ENCODE peak calls at places on chromosome 4, in seven cellular contexts. One of them, this sample, is unnamed.

GRCh38 chr4:8506373-8507250 is 66.0 kb downstream of the TRMT44 start:
- DNase-seq in endodermal cell: peak; percentile 88
- DNase-seq in neural progenitor cell: peak; percentile 77
- DNase-seq in tibial artery: peak; percentile 89
- DNase-seq in cardiac muscle cell: peak; percentile 83
- DNase-seq in Caco-2: no peak
- DNase-seq in lower lobe of right lung: no peak
- DNase-seq in this sample: no peak

GRCh38 chr4:879730-880079 is 52.4 kb downstream of the GAK start:
- DNase-seq in endodermal cell: no peak
- DNase-seq in Caco-2: no peak
- DNase-seq in tibial artery: no peak
- DNase-seq in neural progenitor cell: no peak
- DNase-seq in cardiac muscle cell: no peak
- DNase-seq in lower lobe of right lung: no peak
- DNase-seq in this sample: no peak

GRCh38 chr4:101961144-101961543 is 170.6 kb downstream of the BANK1 start:
- DNase-seq in endodermal cell: no peak
- DNase-seq in tibial artery: no peak
- DNase-seq in neural progenitor cell: peak; percentile 14
- DNase-seq in Caco-2: no peak
- DNase-seq in cardiac muscle cell: no peak
- DNase-seq in lower lobe of right lung: peak; percentile 36
- DNase-seq in this sample: no peak

GRCh38 chr4:177159600-177159999 is 150.1 kb upstream of the NEIL3 start:
- DNase-seq in endodermal cell: peak; percentile 53
- DNase-seq in tibial artery: no peak
- DNase-seq in cardiac muscle cell: no peak
- DNase-seq in lower lobe of right lung: no peak
- DNase-seq in Caco-2: peak; percentile 2
- DNase-seq in neural progenitor cell: no peak
- DNase-seq in this sample: no peak

GRCh38 chr4:23290656-23291055 is 597.9 kb downstream of the GBA3 start:
- DNase-seq in neural progenitor cell: no peak
- DNase-seq in tibial artery: no peak
- DNase-seq in Caco-2: no peak
- DNase-seq in lower lobe of right lung: no peak
- DNase-seq in endodermal cell: no peak
- DNase-seq in cardiac muscle cell: peak; percentile 6
- DNase-seq in this sample: no peak

GRCh38 chr4:147831452-147832192 is 99.7 kb downstream of the ARHGAP10 start:
- DNase-seq in neural progenitor cell: no peak
- DNase-seq in cardiac muscle cell: peak; percentile 76
- DNase-seq in lower lobe of right lung: no peak
- DNase-seq in Caco-2: no peak
- DNase-seq in tibial artery: peak; percentile 73
- DNase-seq in endodermal cell: no peak
- DNase-seq in this sample: no peak

GRCh38 chr4:177391953-177392352 is 50.3 kb downstream of the AGA start:
- DNase-seq in endodermal cell: no peak
- DNase-seq in Caco-2: no peak
- DNase-seq in cardiac muscle cell: no peak
- DNase-seq in tibial artery: no peak
- DNase-seq in neural progenitor cell: no peak
- DNase-seq in lower lobe of right lung: no peak
- DNase-seq in this sample: no peak

GRCh38 chr4:76987153-76987562 is 37.6 kb downstream of the SEPTIN11 start:
- DNase-seq in neural progenitor cell: no peak
- DNase-seq in tibial artery: no peak
- DNase-seq in Caco-2: no peak
- DNase-seq in cardiac muscle cell: peak; percentile 97
- DNase-seq in lower lobe of right lung: no peak
- DNase-seq in endodermal cell: peak; percentile 79
- DNase-seq in this sample: no peak

GRCh38 chr4:478373-478772 is 20.6 kb downstream of the ZNF721 start:
- DNase-seq in tibial artery: no peak
- DNase-seq in endodermal cell: no peak
- DNase-seq in neural progenitor cell: no peak
- DNase-seq in lower lobe of right lung: no peak
- DNase-seq in Caco-2: no peak
- DNase-seq in cardiac muscle cell: peak; percentile 18
- DNase-seq in this sample: no peak

GRCh38 chr4:140296871-140297570 is 76.4 kb upstream of the SCOC start:
- DNase-seq in lower lobe of right lung: no peak
- DNase-seq in cardiac muscle cell: no peak
- DNase-seq in tibial artery: no peak
- DNase-seq in endodermal cell: peak; percentile 63
- DNase-seq in Caco-2: peak; percentile 26
- DNase-seq in neural progenitor cell: peak; percentile 27
- DNase-seq in this sample: no peak

GRCh38 chr4:59091376-59092142 is 1981.4 kb upstream of the IGFBP7 start:
- DNase-seq in tibial artery: peak; percentile 51
- DNase-seq in neural progenitor cell: no peak
- DNase-seq in Caco-2: no peak
- DNase-seq in lower lobe of right lung: no peak
- DNase-seq in endodermal cell: peak; percentile 57
- DNase-seq in cardiac muscle cell: no peak
- DNase-seq in this sample: peak; percentile 45

GRCh38 chr4:10007772-10008171 is 13.5 kb downstream of the SLC2A9 start:
- DNase-seq in endodermal cell: no peak
- DNase-seq in lower lobe of right lung: no peak
- DNase-seq in cardiac muscle cell: no peak
- DNase-seq in Caco-2: no peak
- DNase-seq in tibial artery: no peak
- DNase-seq in neural progenitor cell: no peak
- DNase-seq in this sample: no peak
- H3K4me3 ChIP-seq in endodermal cell: no peak overlapping the region
- H3K4me3 ChIP-seq in lower lobe of right lung: no peak overlapping the region
- H3K4me3 ChIP-seq in cardiac muscle cell: no peak overlapping the region
- H3K4me3 ChIP-seq in Caco-2: no peak overlapping the region
- H3K4me3 ChIP-seq in tibial artery: no peak overlapping the region
- H3K4me3 ChIP-seq in neural progenitor cell: no peak overlapping the region
- H3K4me3 ChIP-seq in this sample: peak overlapping the region; percentile 15

GRCh38 chr4:88015659-88016295 is 8.3 kb downstream of the PKD2 start:
- DNase-seq in tibial artery: no peak
- DNase-seq in neural progenitor cell: no peak
- DNase-seq in cardiac muscle cell: no peak
- DNase-seq in endodermal cell: no peak
- DNase-seq in lower lobe of right lung: no peak
- DNase-seq in Caco-2: no peak
- DNase-seq in this sample: no peak
- H3K4me1 ChIP-seq in tibial artery: no peaks in the 10 kb centered on the region
- H3K4me1 ChIP-seq in neural progenitor cell: peaks cover 12% of the 10 kb centered on the region
- H3K4me1 ChIP-seq in cardiac muscle cell: no peaks in the 10 kb centered on the region
- H3K4me1 ChIP-seq in endodermal cell: no peaks in the 10 kb centered on the region
- H3K4me1 ChIP-seq in lower lobe of right lung: peaks cover 32% of the 10 kb centered on the region
- H3K4me1 ChIP-seq in Caco-2: no peaks in the 10 kb centered on the region
- H3K4me1 ChIP-seq in this sample: peaks cover 22% of the 10 kb centered on the region

GRCh38 chr4:47913858-47914218 is 545 bp downstream of the NFXL1 start:
- DNase-seq in lower lobe of right lung: peak; percentile 63
- DNase-seq in cardiac muscle cell: peak; percentile 8
- DNase-seq in neural progenitor cell: peak; percentile 63
- DNase-seq in endodermal cell: peak; percentile 84
- DNase-seq in tibial artery: peak; percentile 71
- DNase-seq in Caco-2: peak; percentile 58
- DNase-seq in this sample: peak; percentile 77
- TF ChIP-seq CTCF in lower lobe of right lung: no peak
- TF ChIP-seq CTCF in cardiac muscle cell: no peak
- TF ChIP-seq CTCF in neural progenitor cell: peak; percentile 26
- TF ChIP-seq CTCF in endodermal cell: peak; percentile 40
- TF ChIP-seq CTCF in tibial artery: no peak
- TF ChIP-seq CTCF in Caco-2: no peak
- TF ChIP-seq CTCF in this sample: no peak

GRCh38 chr4:119025440-119025839 is 110.2 kb upstream of the MYOZ2 start:
- DNase-seq in cardiac muscle cell: peak; percentile 60
- DNase-seq in endodermal cell: no peak
- DNase-seq in neural progenitor cell: no peak
- DNase-seq in lower lobe of right lung: peak; percentile 73
- DNase-seq in Caco-2: no peak
- DNase-seq in tibial artery: no peak
- DNase-seq in this sample: peak; percentile 63

GRCh38 chr4:119024102-119024501 is 111.5 kb upstream of the MYOZ2 start:
- DNase-seq in endodermal cell: no peak
- DNase-seq in neural progenitor cell: no peak
- DNase-seq in cardiac muscle cell: no peak
- DNase-seq in lower lobe of right lung: no peak
- DNase-seq in tibial artery: no peak
- DNase-seq in Caco-2: no peak
- DNase-seq in this sample: no peak

GRCh38 chr4:119017634-119018033 is 118.0 kb upstream of the MYOZ2 start:
- DNase-seq in Caco-2: no peak
- DNase-seq in endodermal cell: no peak
- DNase-seq in tibial artery: no peak
- DNase-seq in neural progenitor cell: no peak
- DNase-seq in cardiac muscle cell: no peak
- DNase-seq in lower lobe of right lung: no peak
- DNase-seq in this sample: no peak

GRCh38 chr4:119016636-119017035 is 119.0 kb upstream of the MYOZ2 start:
- DNase-seq in tibial artery: no peak
- DNase-seq in cardiac muscle cell: peak; percentile 34
- DNase-seq in neural progenitor cell: no peak
- DNase-seq in lower lobe of right lung: no peak
- DNase-seq in endodermal cell: no peak
- DNase-seq in Caco-2: no peak
- DNase-seq in this sample: no peak

DNA sequence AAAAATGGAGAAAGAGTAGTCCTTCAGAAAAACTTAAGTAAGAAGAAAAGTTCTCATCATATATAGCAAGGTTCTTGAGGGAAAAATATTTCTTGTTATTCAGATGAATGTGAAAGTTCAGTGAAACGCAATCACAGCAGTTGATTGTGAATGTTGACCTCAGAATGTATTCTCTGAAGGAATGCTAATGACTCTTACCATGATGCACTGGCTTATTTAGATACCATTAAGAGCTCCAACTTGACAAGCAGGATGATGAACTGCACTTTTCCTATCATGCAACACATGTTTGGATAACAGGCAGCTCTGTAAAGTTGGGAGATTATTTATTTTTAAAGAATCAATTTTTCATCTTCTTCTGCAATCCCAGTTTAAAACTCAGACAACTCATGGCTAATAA is 115.5 kb upstream of the MYOZ2 start:
- DNase-seq in tibial artery: no peak
- DNase-seq in endodermal cell: no peak
- DNase-seq in neural progenitor cell: no peak
- DNase-seq in cardiac muscle cell: no peak
- DNase-seq in lower lobe of right lung: no peak
- DNase-seq in Caco-2: no peak
- DNase-seq in this sample: no peak
- H3K4me3 ChIP-seq in tibial artery: no peak overlapping the region
- H3K4me3 ChIP-seq in endodermal cell: no peak overlapping the region
- H3K4me3 ChIP-seq in neural progenitor cell: no peak overlapping the region
- H3K4me3 ChIP-seq in cardiac muscle cell: no peak overlapping the region
- H3K4me3 ChIP-seq in lower lobe of right lung: no peak overlapping the region
- H3K4me3 ChIP-seq in Caco-2: no peak overlapping the region
- H3K4me3 ChIP-seq in this sample: no peak overlapping the region

GRCh38 chr4:184453402-184454160 is 20.8 kb downstream of the IRF2 start:
- DNase-seq in cardiac muscle cell: peak; percentile 82
- DNase-seq in tibial artery: no peak
- DNase-seq in endodermal cell: peak; percentile 60
- DNase-seq in lower lobe of right lung: no peak
- DNase-seq in Caco-2: no peak
- DNase-seq in neural progenitor cell: peak; percentile 29
- DNase-seq in this sample: no peak
- H3K4me1 ChIP-seq in cardiac muscle cell: peaks cover 7% of the 10 kb centered on the region
- H3K4me1 ChIP-seq in tibial artery: no peaks in the 10 kb centered on the region
- H3K4me1 ChIP-seq in endodermal cell: peaks cover 11% of the 10 kb centered on the region
- H3K4me1 ChIP-seq in lower lobe of right lung: peaks cover 73% of the 10 kb centered on the region
- H3K4me1 ChIP-seq in Caco-2: no peaks in the 10 kb centered on the region
- H3K4me1 ChIP-seq in neural progenitor cell: peaks cover 23% of the 10 kb centered on the region
- H3K4me1 ChIP-seq in this sample: peaks cover 56% of the 10 kb centered on the region

DNA sequence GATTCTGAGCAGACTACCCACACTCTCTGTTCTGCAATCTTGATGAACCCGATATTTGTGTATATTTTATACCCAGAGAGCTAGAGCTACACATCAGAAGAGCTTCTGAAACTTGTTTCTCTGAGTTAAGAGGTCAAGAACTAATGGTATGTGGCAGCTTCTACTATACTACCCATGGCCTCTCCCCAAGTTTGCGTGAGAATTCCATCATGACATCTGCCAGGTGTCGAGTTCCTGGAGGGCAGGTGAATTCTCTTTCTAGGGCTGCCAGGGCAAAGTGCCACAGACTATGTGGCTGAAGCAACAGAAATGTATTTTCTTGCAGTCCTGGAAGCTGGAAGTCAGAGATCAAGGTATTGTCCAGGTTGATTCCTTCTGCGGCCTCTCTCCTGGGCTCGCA is 4.4 kb downstream of the SORCS2 start:
- DNase-seq in lower lobe of right lung: peak; percentile 34
- DNase-seq in neural progenitor cell: no peak
- DNase-seq in cardiac muscle cell: no peak
- DNase-seq in Caco-2: no peak
- DNase-seq in endodermal cell: peak; percentile 53
- DNase-seq in tibial artery: peak; percentile 10
- DNase-seq in this sample: peak; percentile 16
- TF ChIP-seq CTCF in lower lobe of right lung: no peak
- TF ChIP-seq CTCF in neural progenitor cell: no peak
- TF ChIP-seq CTCF in cardiac muscle cell: no peak
- TF ChIP-seq CTCF in Caco-2: no peak
- TF ChIP-seq CTCF in endodermal cell: no peak
- TF ChIP-seq CTCF in tibial artery: no peak
- TF ChIP-seq CTCF in this sample: no peak

GRCh38 chr4:154589296-154590197 is 995 bp downstream of the FGA start:
- DNase-seq in cardiac muscle cell: no peak
- DNase-seq in lower lobe of right lung: no peak
- DNase-seq in tibial artery: no peak
- DNase-seq in neural progenitor cell: no peak
- DNase-seq in endodermal cell: no peak
- DNase-seq in Caco-2: no peak
- DNase-seq in this sample: no peak
- H3K4me3 ChIP-seq in cardiac muscle cell: no peak overlapping the region
- H3K4me3 ChIP-seq in lower lobe of right lung: peak overlapping the region; percentile 3
- H3K4me3 ChIP-seq in tibial artery: no peak overlapping the region
- H3K4me3 ChIP-seq in neural progenitor cell: no peak overlapping the region
- H3K4me3 ChIP-seq in endodermal cell: no peak overlapping the region
- H3K4me3 ChIP-seq in Caco-2: peak overlapping the region; percentile 17
- H3K4me3 ChIP-seq in this sample: no peak overlapping the region

DNA sequence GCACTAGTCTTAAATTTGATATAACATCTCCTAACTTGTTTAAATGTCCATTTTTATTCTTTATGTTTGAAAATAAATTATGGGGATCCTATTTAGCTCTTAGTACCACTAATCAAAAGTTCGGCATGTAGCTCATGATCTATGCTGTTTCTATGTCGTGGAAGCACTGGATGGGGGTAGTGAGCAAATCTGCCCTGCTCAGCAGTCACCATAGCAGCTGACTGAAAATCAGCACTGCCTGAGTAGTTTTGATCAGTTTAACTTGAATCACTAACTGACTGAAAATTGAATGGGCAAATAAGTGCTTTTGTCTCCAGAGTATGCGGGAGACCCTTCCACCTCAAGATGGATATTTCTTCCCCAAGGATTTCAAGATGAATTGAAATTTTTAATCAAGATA is 27.6 kb downstream of the NUDT6 start:
- DNase-seq in cardiac muscle cell: no peak
- DNase-seq in Caco-2: no peak
- DNase-seq in tibial artery: no peak
- DNase-seq in lower lobe of right lung: no peak
- DNase-seq in endodermal cell: no peak
- DNase-seq in neural progenitor cell: no peak
- DNase-seq in this sample: no peak
- H3K4me1 ChIP-seq in cardiac muscle cell: no peaks in the 10 kb centered on the region
- H3K4me1 ChIP-seq in Caco-2: no peaks in the 10 kb centered on the region
- H3K4me1 ChIP-seq in tibial artery: no peaks in the 10 kb centered on the region
- H3K4me1 ChIP-seq in lower lobe of right lung: peaks cover 5% of the 10 kb centered on the region
- H3K4me1 ChIP-seq in endodermal cell: no peaks in the 10 kb centered on the region
- H3K4me1 ChIP-seq in neural progenitor cell: no peaks in the 10 kb centered on the region
- H3K4me1 ChIP-seq in this sample: no peaks in the 10 kb centered on the region